ENCODE peak calls at places on chromosome 1, in six cellular contexts. O is non-pigmented ciliary epithelial cell; V is AG04450; M is stimulated activated CD4-positive, alpha-beta T cell treated with anti-CD3 and anti-CD28 coated beads, Interleukin-15, amount 100 ng/mL, for 1 hour; T is kidney epithelial cell; P is GM23248. K is an unnamed sample.

GRCh38 chr1:85448358-85448757 is 16.6 kb downstream of the DDAH1 start:
- DNase-seq in T (no peak), P (peak), V (no peak), O (no peak), M (no peak), K (no peak)

GRCh38 chr1:29712275-29712633 is 475.9 kb downstream of the PTPRU start:
- DNase-seq in O (no peak), P (no peak), V (no peak), T (no peak), M (no peak), K (no peak)

GRCh38 chr1:198620951-198621824 is 17.7 kb upstream of the PTPRC start:
- DNase-seq in P (no peak), M (peak), O (no peak), V (no peak), T (peak), K (no peak)

GRCh38 chr1:170321113-170321512 is 175.4 kb downstream of the NTMT2 start:
- DNase-seq in O (peak), V (no peak), P (no peak), M (no peak), T (no peak), K (no peak)

GRCh38 chr1:58358311-58358710 is 188.2 kb downstream of the OMA1 start:
- DNase-seq in T (peak), P (peak), O (no peak), V (no peak), M (no peak), K (peak)

GRCh38 chr1:233635765-233636502 is 22.0 kb downstream of the KCNK1 start:
- DNase-seq in M (no peak), P (no peak), O (no peak), T (no peak), V (no peak), K (no peak)

GRCh38 chr1:43525995-43526394 is 4.7 kb upstream of the PTPRF start:
- DNase-seq in V (no peak), T (no peak), P (peak), O (peak), M (no peak), K (no peak)

GRCh38 chr1:18537386-18538306 is 56.9 kb downstream of the KLHDC7A start:
- DNase-seq in P (no peak), T (no peak), O (no peak), M (no peak), V (no peak), K (no peak)

GRCh38 chr1:152777510-152778137 is 2.7 kb downstream of the LCE1F start:
- DNase-seq in V (no peak), T (no peak), P (peak), M (no peak), O (no peak), K (no peak)

GRCh38 chr1:25743164-25744139 is 56.5 kb upstream of the SELENON start:
- DNase-seq in V (no peak), M (no peak), O (no peak), P (peak), T (no peak), K (peak)

GRCh38 chr1:221289103-221289502 is 409.9 kb downstream of the HLX start:
- DNase-seq in T (no peak), M (no peak), V (no peak), P (no peak), O (no peak), K (no peak)

GRCh38 chr1:19356266-19356665 is 44.1 kb downstream of the SLC66A1 start:
- DNase-seq in M (no peak), V (no peak), T (no peak), P (no peak), O (no peak), K (peak)

GRCh38 chr1:201737350-201738060 is 91.5 kb upstream of the IPO9 start:
- DNase-seq in V (no peak), T (no peak), P (peak), M (no peak), O (peak), K (no peak)

GRCh38 chr1:154765970-154766369 is 104.1 kb downstream of the KCNN3 start:
- DNase-seq in V (no peak), O (no peak), T (no peak), P (peak), M (no peak), K (no peak)

GRCh38 chr1:91511386-91511785 is 10.7 kb downstream of the CDC7 start:
- DNase-seq in M (no peak), O (peak), T (no peak), P (peak), V (no peak), K (peak)

GRCh38 chr1:156368889-156369684 is at the start of gene RHBG:
- DNase-seq in V (no peak), T (no peak), P (peak), O (no peak), M (no peak), K (peak)

GRCh38 chr1:156262461-156263287 is 14.8 kb upstream of the PAQR6 start:
- DNase-seq in O (no peak), V (no peak), M (no peak), P (peak), T (no peak), K (no peak)

GRCh38 chr1:184049291-184049690 is 2.2 kb upstream of the TSEN15 start:
- DNase-seq in M (no peak), O (no peak), V (no peak), T (no peak), P (no peak), K (no peak)

GRCh38 chr1:91831132-91831930 is 54.6 kb downstream of the TGFBR3 start:
- DNase-seq in M (no peak), V (no peak), P (no peak), O (no peak), T (no peak), K (no peak)

GRCh38 chr1:209485759-209486158 is 97.8 kb upstream of the CAMK1G start:
- DNase-seq in P (no peak), T (no peak), M (no peak), O (no peak), V (no peak), K (no peak)